ENCODE peak calls at places on chromosomes 3 and 15, in seven cellular contexts. One of them, this sample, is unnamed.

GRCh38 chr3:152650177-152650576 is 184.8 kb upstream of the P2RY1 start:
- DNase-seq in keratinocyte: no peak
- DNase-seq in adrenal gland: no peak
- DNase-seq in stomach: no peak
- DNase-seq in dorsolateral prefrontal cortex: peak; percentile 75
- DNase-seq in HepG2: peak; percentile 12
- DNase-seq in cardiac muscle cell: no peak
- DNase-seq in this sample: no peak

GRCh38 chr15:57947282-57947681 is 118.2 kb downstream of the ALDH1A2 start:
- DNase-seq in dorsolateral prefrontal cortex: no peak
- DNase-seq in adrenal gland: no peak
- DNase-seq in stomach: no peak
- DNase-seq in HepG2: no peak
- DNase-seq in cardiac muscle cell: no peak
- DNase-seq in keratinocyte: no peak
- DNase-seq in this sample: no peak

GRCh38 chr15:101004500-101004899 is 85.3 kb downstream of the LRRK1 start:
- DNase-seq in HepG2: no peak
- DNase-seq in adrenal gland: peak; percentile 23
- DNase-seq in cardiac muscle cell: no peak
- DNase-seq in keratinocyte: no peak
- DNase-seq in stomach: no peak
- DNase-seq in dorsolateral prefrontal cortex: no peak
- DNase-seq in this sample: no peak

GRCh38 chr15:77907824-77908751 is 169.4 kb downstream of the TBC1D2B start:
- DNase-seq in keratinocyte: no peak
- DNase-seq in cardiac muscle cell: peak; percentile 76
- DNase-seq in dorsolateral prefrontal cortex: peak; percentile 41
- DNase-seq in HepG2: peak; percentile 61
- DNase-seq in adrenal gland: peak; percentile 66
- DNase-seq in stomach: peak; percentile 78
- DNase-seq in this sample: no peak

GRCh38 chr3:46860381-46861292 is 2.6 kb downstream of the MYL3 start:
- DNase-seq in dorsolateral prefrontal cortex: peak; percentile 35
- DNase-seq in HepG2: peak; percentile 44
- DNase-seq in stomach: no peak
- DNase-seq in adrenal gland: no peak
- DNase-seq in keratinocyte: no peak
- DNase-seq in cardiac muscle cell: peak; percentile 64
- DNase-seq in this sample: no peak

GRCh38 chr3:49471856-49472495 is 1.9 kb downstream of the DAG1 start:
- DNase-seq in adrenal gland: no peak
- DNase-seq in cardiac muscle cell: no peak
- DNase-seq in stomach: no peak
- DNase-seq in keratinocyte: no peak
- DNase-seq in HepG2: no peak
- DNase-seq in dorsolateral prefrontal cortex: no peak
- DNase-seq in this sample: no peak

GRCh38 chr3:197573048-197573767 is 17.4 kb upstream of the BDH1 start:
- DNase-seq in HepG2: peak; percentile 94
- DNase-seq in keratinocyte: no peak
- DNase-seq in dorsolateral prefrontal cortex: no peak
- DNase-seq in stomach: no peak
- DNase-seq in cardiac muscle cell: no peak
- DNase-seq in adrenal gland: no peak
- DNase-seq in this sample: no peak

GRCh38 chr15:42456971-42457370 is 34.0 kb downstream of the ZNF106 start:
- DNase-seq in dorsolateral prefrontal cortex: no peak
- DNase-seq in keratinocyte: no peak
- DNase-seq in stomach: no peak
- DNase-seq in HepG2: no peak
- DNase-seq in adrenal gland: no peak
- DNase-seq in cardiac muscle cell: no peak
- DNase-seq in this sample: no peak

GRCh38 chr3:53194218-53195065 is 33.4 kb downstream of the PRKCD start:
- DNase-seq in adrenal gland: peak; percentile 75
- DNase-seq in keratinocyte: no peak
- DNase-seq in dorsolateral prefrontal cortex: no peak
- DNase-seq in HepG2: no peak
- DNase-seq in stomach: no peak
- DNase-seq in cardiac muscle cell: peak; percentile 56
- DNase-seq in this sample: no peak

GRCh38 chr15:51401872-51402517 is 60.5 kb downstream of the GLDN start:
- DNase-seq in dorsolateral prefrontal cortex: no peak
- DNase-seq in adrenal gland: peak; percentile 66
- DNase-seq in cardiac muscle cell: peak; percentile 74
- DNase-seq in keratinocyte: no peak
- DNase-seq in stomach: peak; percentile 36
- DNase-seq in HepG2: peak; percentile 23
- DNase-seq in this sample: no peak

GRCh38 chr3:138875096-138875753 is 40.5 kb upstream of the PIK3CB start:
- DNase-seq in stomach: no peak
- DNase-seq in HepG2: no peak
- DNase-seq in cardiac muscle cell: no peak
- DNase-seq in adrenal gland: no peak
- DNase-seq in keratinocyte: no peak
- DNase-seq in dorsolateral prefrontal cortex: no peak
- DNase-seq in this sample: no peak

GRCh38 chr3:69385723-69386483 is at the start of gene FRMD4B:
- DNase-seq in adrenal gland: peak; percentile 78
- DNase-seq in HepG2: peak; percentile 3
- DNase-seq in keratinocyte: no peak
- DNase-seq in dorsolateral prefrontal cortex: peak; percentile 95
- DNase-seq in cardiac muscle cell: peak; percentile 68
- DNase-seq in stomach: peak; percentile 86
- DNase-seq in this sample: peak; percentile 45

GRCh38 chr3:174541708-174542107 is 317.4 kb upstream of the NAALADL2 start:
- DNase-seq in stomach: no peak
- DNase-seq in HepG2: no peak
- DNase-seq in cardiac muscle cell: no peak
- DNase-seq in keratinocyte: no peak
- DNase-seq in dorsolateral prefrontal cortex: no peak
- DNase-seq in adrenal gland: no peak
- DNase-seq in this sample: no peak

GRCh38 chr3:30473374-30474051 is 132.9 kb upstream of the TGFBR2 start:
- DNase-seq in stomach: no peak
- DNase-seq in keratinocyte: no peak
- DNase-seq in HepG2: no peak
- DNase-seq in cardiac muscle cell: no peak
- DNase-seq in dorsolateral prefrontal cortex: no peak
- DNase-seq in adrenal gland: peak; percentile 81
- DNase-seq in this sample: no peak

GRCh38 chr3:87148020-87148419 is 79.1 kb upstream of the CHMP2B start:
- DNase-seq in HepG2: peak; percentile 21
- DNase-seq in keratinocyte: no peak
- DNase-seq in dorsolateral prefrontal cortex: no peak
- DNase-seq in cardiac muscle cell: no peak
- DNase-seq in adrenal gland: no peak
- DNase-seq in stomach: no peak
- DNase-seq in this sample: no peak

GRCh38 chr15:54528021-54528420 is 549.8 kb downstream of the UNC13C start:
- DNase-seq in adrenal gland: no peak
- DNase-seq in stomach: no peak
- DNase-seq in keratinocyte: no peak
- DNase-seq in HepG2: no peak
- DNase-seq in dorsolateral prefrontal cortex: no peak
- DNase-seq in cardiac muscle cell: no peak
- DNase-seq in this sample: no peak

GRCh38 chr3:35141406-35141805 is 497.9 kb upstream of the ARPP21 start:
- DNase-seq in dorsolateral prefrontal cortex: no peak
- DNase-seq in stomach: no peak
- DNase-seq in adrenal gland: no peak
- DNase-seq in keratinocyte: no peak
- DNase-seq in cardiac muscle cell: no peak
- DNase-seq in HepG2: no peak
- DNase-seq in this sample: no peak

GRCh38 chr15:40737048-40737447 is 18.0 kb downstream of the RMDN3 start:
- DNase-seq in cardiac muscle cell: no peak
- DNase-seq in keratinocyte: no peak
- DNase-seq in adrenal gland: peak; percentile 21
- DNase-seq in HepG2: no peak
- DNase-seq in stomach: no peak
- DNase-seq in dorsolateral prefrontal cortex: no peak
- DNase-seq in this sample: no peak

GRCh38 chr3:88003115-88003755 is 55.6 kb downstream of the CGGBP1 start:
- DNase-seq in cardiac muscle cell: peak; percentile 48
- DNase-seq in stomach: no peak
- DNase-seq in keratinocyte: no peak
- DNase-seq in dorsolateral prefrontal cortex: no peak
- DNase-seq in adrenal gland: no peak
- DNase-seq in HepG2: peak; percentile 32
- DNase-seq in this sample: no peak

GRCh38 chr15:63041402-63041977 is 1.1 kb upstream of the TPM1 start:
- DNase-seq in cardiac muscle cell: peak; percentile 43
- DNase-seq in adrenal gland: peak; percentile 51
- DNase-seq in HepG2: no peak
- DNase-seq in dorsolateral prefrontal cortex: no peak
- DNase-seq in keratinocyte: no peak
- DNase-seq in stomach: no peak
- DNase-seq in this sample: no peak

GRCh38 chr15:63041982-63042878 is at the start of gene TPM1:
- DNase-seq in HepG2: peak; percentile 73
- DNase-seq in cardiac muscle cell: peak; percentile 96
- DNase-seq in keratinocyte: no peak
- DNase-seq in adrenal gland: peak; percentile 79
- DNase-seq in stomach: peak; percentile 64
- DNase-seq in dorsolateral prefrontal cortex: peak; percentile 68
- DNase-seq in this sample: peak; percentile 66

GRCh38 chr15:63040509-63040908 is 2.0 kb upstream of the TPM1 start:
- DNase-seq in cardiac muscle cell: no peak
- DNase-seq in HepG2: no peak
- DNase-seq in dorsolateral prefrontal cortex: no peak
- DNase-seq in keratinocyte: no peak
- DNase-seq in stomach: no peak
- DNase-seq in adrenal gland: peak; percentile 20
- DNase-seq in this sample: no peak

GRCh38 chr15:63039811-63040210 is 2.7 kb upstream of the TPM1 start:
- DNase-seq in keratinocyte: no peak
- DNase-seq in cardiac muscle cell: no peak
- DNase-seq in stomach: no peak
- DNase-seq in adrenal gland: peak; percentile 35
- DNase-seq in HepG2: no peak
- DNase-seq in dorsolateral prefrontal cortex: no peak
- DNase-seq in this sample: no peak

DNA sequence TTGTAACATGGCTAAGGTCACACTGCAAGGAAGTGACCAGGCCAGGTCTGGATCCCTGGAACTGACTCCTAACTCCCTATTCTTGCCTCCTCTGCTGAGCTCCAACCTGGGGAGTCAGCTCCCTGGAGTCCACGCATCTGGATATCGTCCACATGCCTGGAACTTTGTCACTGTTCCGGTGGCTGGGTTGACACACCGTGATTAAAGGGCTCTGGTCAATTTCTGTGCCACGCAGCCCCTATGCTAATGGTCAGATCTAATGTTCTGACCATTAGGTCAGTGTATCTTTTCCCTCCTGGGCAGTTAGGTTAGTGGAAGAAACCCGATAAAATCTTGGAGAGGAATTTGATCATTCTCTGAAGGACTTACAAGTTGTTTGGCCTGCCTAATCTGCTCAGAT is 1.6 kb upstream of the TPM1 start:
- DNase-seq in keratinocyte: no peak
- DNase-seq in cardiac muscle cell: peak; percentile 86
- DNase-seq in HepG2: no peak
- DNase-seq in stomach: no peak
- DNase-seq in dorsolateral prefrontal cortex: no peak
- DNase-seq in adrenal gland: peak; percentile 65
- DNase-seq in this sample: no peak
- H3K4me3 ChIP-seq in keratinocyte: no peak overlapping the region
- H3K4me3 ChIP-seq in cardiac muscle cell: peak overlapping the region; percentile 96
- H3K4me3 ChIP-seq in HepG2: no peak overlapping the region
- H3K4me3 ChIP-seq in stomach: peak overlapping the region; percentile 83
- H3K4me3 ChIP-seq in dorsolateral prefrontal cortex: no peak overlapping the region
- H3K4me3 ChIP-seq in adrenal gland: no peak overlapping the region
- H3K4me3 ChIP-seq in this sample: peak overlapping the region; percentile 83

DNA sequence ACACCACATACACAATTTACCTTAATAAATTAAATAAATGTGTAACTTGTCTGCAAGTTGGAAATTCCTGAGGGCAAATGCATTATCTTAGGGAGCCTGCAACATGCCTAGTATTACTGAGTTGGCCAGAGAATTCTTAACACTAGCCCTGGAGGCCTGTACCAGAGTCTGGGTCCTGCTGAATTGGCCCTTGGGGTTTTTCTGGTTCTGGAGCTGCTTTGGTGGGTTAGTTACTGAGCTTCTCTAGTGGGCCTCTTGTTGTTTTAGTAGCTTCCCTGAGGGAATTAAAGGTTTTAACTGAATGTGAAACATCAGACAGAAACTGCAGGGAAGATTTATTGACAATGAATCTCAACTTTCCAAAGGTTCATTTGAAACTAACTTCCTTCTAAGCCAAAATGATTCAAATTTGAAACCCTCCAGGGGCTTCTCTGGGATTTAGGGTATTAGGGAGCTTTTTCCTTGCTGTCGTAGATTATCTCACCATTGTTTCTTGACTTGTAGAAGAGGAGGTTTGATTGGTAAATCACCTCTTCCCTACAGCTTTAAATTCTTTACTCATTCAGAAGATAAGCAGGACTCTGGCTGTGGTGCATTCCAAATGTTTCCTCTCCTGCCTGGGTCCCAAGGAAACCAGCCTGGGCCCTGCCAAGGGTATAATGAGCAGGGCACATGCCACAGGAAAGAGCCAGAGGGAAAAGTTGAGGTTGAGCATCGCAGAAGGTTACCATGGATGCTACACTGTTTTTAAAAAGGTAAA is 70.9 kb downstream of the TP63 start:
- DNase-seq in stomach: no peak
- DNase-seq in dorsolateral prefrontal cortex: no peak
- DNase-seq in cardiac muscle cell: no peak
- DNase-seq in keratinocyte: no peak
- DNase-seq in adrenal gland: no peak
- DNase-seq in HepG2: no peak
- DNase-seq in this sample: no peak
- H3K27ac ChIP-seq in stomach: no peak overlapping the region
- H3K27ac ChIP-seq in dorsolateral prefrontal cortex: no peak overlapping the region
- H3K27ac ChIP-seq in cardiac muscle cell: no peak overlapping the region
- H3K27ac ChIP-seq in keratinocyte: no peak overlapping the region
- H3K27ac ChIP-seq in adrenal gland: no peak overlapping the region
- H3K27ac ChIP-seq in HepG2: no peak overlapping the region
- H3K27ac ChIP-seq in this sample: no peak overlapping the region

GRCh38 chr15:75203017-75203907 is 1.6 kb downstream of the C15orf39 start:
- DNase-seq in keratinocyte: no peak
- DNase-seq in adrenal gland: no peak
- DNase-seq in stomach: no peak
- DNase-seq in cardiac muscle cell: no peak
- DNase-seq in HepG2: no peak
- DNase-seq in dorsolateral prefrontal cortex: no peak
- DNase-seq in this sample: no peak
- TF ChIP-seq CTCF in keratinocyte: no peak
- TF ChIP-seq CTCF in adrenal gland: no peak
- TF ChIP-seq CTCF in stomach: no peak
- TF ChIP-seq CTCF in cardiac muscle cell: no peak
- TF ChIP-seq CTCF in HepG2: no peak
- TF ChIP-seq CTCF in dorsolateral prefrontal cortex: no peak
- TF ChIP-seq CTCF in this sample: no peak

DNA sequence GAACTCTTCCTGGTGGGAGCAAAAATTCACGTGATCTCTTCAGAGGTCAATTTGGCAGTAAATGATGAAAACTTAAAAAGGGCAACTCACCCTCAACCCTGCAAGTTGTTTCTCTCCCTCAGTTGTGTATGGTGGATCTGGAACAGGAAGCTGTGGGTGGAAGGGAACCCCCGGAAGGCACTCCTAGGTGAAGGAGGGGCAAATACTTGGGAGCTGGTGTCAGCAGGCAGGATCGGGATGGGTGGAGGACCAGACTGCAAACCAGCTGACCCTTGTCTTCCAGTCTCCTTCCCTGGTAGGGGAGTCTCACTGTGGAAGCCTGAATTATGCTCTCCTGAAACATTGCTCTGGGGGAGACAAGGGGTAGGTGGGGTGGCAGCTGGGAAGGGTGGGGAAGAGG is 33.5 kb downstream of the PRR23E start:
- DNase-seq in dorsolateral prefrontal cortex: no peak
- DNase-seq in keratinocyte: peak; percentile 58
- DNase-seq in HepG2: no peak
- DNase-seq in cardiac muscle cell: no peak
- DNase-seq in stomach: no peak
- DNase-seq in adrenal gland: no peak
- DNase-seq in this sample: no peak
- H3K4me3 ChIP-seq in dorsolateral prefrontal cortex: no peak overlapping the region
- H3K4me3 ChIP-seq in keratinocyte: peak overlapping the region; percentile 45
- H3K4me3 ChIP-seq in HepG2: peak overlapping the region; percentile 1
- H3K4me3 ChIP-seq in cardiac muscle cell: no peak overlapping the region
- H3K4me3 ChIP-seq in stomach: no peak overlapping the region
- H3K4me3 ChIP-seq in adrenal gland: no peak overlapping the region
- H3K4me3 ChIP-seq in this sample: no peak overlapping the region

This sample was measured in thoracic aorta.